ENCODE peak calls at places on chromosomes 11 and 22, in five cellular contexts. S, K, B, C and M are unnamed samples.

GRCh38 chr11:61041755-61042518 is 60.4 kb upstream of the CD5 start:
- DNase-seq in S (peak; percentile 93), K (no peak), B (peak; percentile 92), C (peak; percentile 29), M (peak; percentile 63)

GRCh38 chr11:32886180-32886579 is 6.4 kb upstream of the QSER1 start:
- DNase-seq in S (no peak), K (no peak), B (no peak), C (no peak), M (no peak)

GRCh38 chr22:39144101-39144815 is 8.2 kb downstream of the CBX7 start:
- DNase-seq in S (peak; percentile 90), K (no peak), B (peak; percentile 71), C (no peak), M (peak; percentile 69)

GRCh38 chr11:14132312-14132711 is 169.8 kb downstream of the SPON1 start:
- DNase-seq in S (no peak), K (no peak), B (no peak), C (no peak), M (no peak)

GRCh38 chr22:41565403-41566054 is 4.7 kb downstream of the CSDC2 start:
- DNase-seq in S (no peak), K (peak; percentile 34), B (no peak), C (peak; percentile 83), M (no peak)

GRCh38 chr11:114162719-114163123 is 103.2 kb downstream of the ZBTB16 start:
- DNase-seq in S (no peak), K (peak; percentile 85), B (no peak), C (peak; percentile 98), M (no peak)

GRCh38 chr11:67345949-67346819 is 7.2 kb downstream of the POLD4 start:
- DNase-seq in S (no peak), K (no peak), B (peak; percentile 43), C (no peak), M (no peak)

GRCh38 chr11:6618117-6619020 is 853 bp downstream of the TPP1 start:
- DNase-seq in S (peak; percentile 86), K (no peak), B (peak; percentile 36), C (peak; percentile 89), M (peak; percentile 60)

GRCh38 chr22:42269407-42270177 is 861 bp downstream of the TCF20 start:
- DNase-seq in S (peak; percentile 94), K (no peak), B (peak; percentile 72), C (peak; percentile 29), M (peak; percentile 68)

GRCh38 chr11:134471341-134472187 is 59.5 kb upstream of the B3GAT1 start:
- DNase-seq in S (no peak), K (no peak), B (no peak), C (no peak), M (no peak)

GRCh38 chr22:41780714-41781507 is 19.6 kb upstream of the CCDC134 start:
- DNase-seq in S (peak; percentile 97), K (peak; percentile 56), B (peak; percentile 94), C (peak; percentile 32), M (peak; percentile 77)

GRCh38 chr11:116207349-116207748 is 565.4 kb downstream of the BUD13 start:
- DNase-seq in S (no peak), K (no peak), B (no peak), C (no peak), M (no peak)

GRCh38 chr11:9951714-9952275 is 287.9 kb downstream of the SWAP70 start:
- DNase-seq in S (no peak), K (peak; percentile 21), B (no peak), C (peak; percentile 27), M (no peak)

GRCh38 chr11:60761436-60762190 is 4.9 kb downstream of the MS4A15 start:
- DNase-seq in S (no peak), K (no peak), B (no peak), C (no peak), M (no peak)

GRCh38 chr11:7869467-7869866 is 61.6 kb downstream of the OR10A6 start:
- DNase-seq in S (no peak), K (no peak), B (no peak), C (no peak), M (no peak)

GRCh38 chr11:58926695-58927094 is 12.6 kb upstream of the GLYATL1 start:
- DNase-seq in S (no peak), K (no peak), B (no peak), C (no peak), M (no peak)

GRCh38 chr11:103652013-103652412 is 384.4 kb upstream of the DDI1 start:
- DNase-seq in S (no peak), K (no peak), B (no peak), C (no peak), M (no peak)

GRCh38 chr22:46070215-46070721 is 80.1 kb upstream of the PPARA start:
- DNase-seq in S (peak; percentile 92), K (peak; percentile 92), B (no peak), C (peak; percentile 78), M (no peak)

GRCh38 chr11:113675003-113675471 is 31.1 kb downstream of the TMPRSS5 start:
- DNase-seq in S (no peak), K (no peak), B (no peak), C (no peak), M (no peak)

GRCh38 chr11:63839508-63840355 is 822 bp downstream of the MARK2 start:
- DNase-seq in S (peak; percentile 89), K (peak; percentile 25), B (no peak), C (peak; percentile 42), M (peak; percentile 17)

GRCh38 chr11:63840356-63841060 is 1.6 kb downstream of the MARK2 start:
- DNase-seq in S (no peak), K (no peak), B (peak; percentile 30), C (no peak), M (no peak)

GRCh38 chr11:63838682-63839507 is at the start of gene MARK2:
- DNase-seq in S (peak; percentile 99), K (peak; percentile 98), B (peak; percentile 99), C (peak; percentile 98), M (peak; percentile 100)

GRCh38 chr11:63843042-63843441 is 4.1 kb downstream of the MARK2 start:
- DNase-seq in S (no peak), K (no peak), B (no peak), C (no peak), M (no peak)

GRCh38 chr11:63841554-63841953 is 2.6 kb downstream of the MARK2 start:
- DNase-seq in S (no peak), K (no peak), B (peak; percentile 25), C (no peak), M (no peak)
- H3K4me1 ChIP-seq in S (peaks cover 66% of the 10 kb centered on the region), K (peaks cover 53% of the 10 kb centered on the region), B (peaks cover 51% of the 10 kb centered on the region), C (peaks cover 12% of the 10 kb centered on the region), M (peaks cover 58% of the 10 kb centered on the region)

GRCh38 chr11:72242141-72242540 is 1.8 kb downstream of the PHOX2A start:
- DNase-seq in S (no peak), K (no peak), B (no peak), C (no peak), M (no peak)

GRCh38 chr11:72243173-72243566 is 806 bp downstream of the PHOX2A start:
- DNase-seq in S (no peak), K (no peak), B (no peak), C (no peak), M (no peak)

GRCh38 chr11:72243567-72244316 is at the start of gene PHOX2A:
- DNase-seq in S (no peak), K (no peak), B (no peak), C (no peak), M (no peak)

GRCh38 chr11:72245232-72245816 is 1.3 kb upstream of the PHOX2A start:
- DNase-seq in S (no peak), K (no peak), B (no peak), C (no peak), M (no peak)

GRCh38 chr11:72244317-72245231 is 598 bp upstream of the PHOX2A start:
- DNase-seq in S (no peak), K (no peak), B (no peak), C (no peak), M (no peak)
- H3K4me3 ChIP-seq in S (peak overlapping the region; percentile 4), K (peak overlapping the region; percentile 38), B (no peak overlapping the region), C (no peak overlapping the region), M (no peak overlapping the region)

DNA sequence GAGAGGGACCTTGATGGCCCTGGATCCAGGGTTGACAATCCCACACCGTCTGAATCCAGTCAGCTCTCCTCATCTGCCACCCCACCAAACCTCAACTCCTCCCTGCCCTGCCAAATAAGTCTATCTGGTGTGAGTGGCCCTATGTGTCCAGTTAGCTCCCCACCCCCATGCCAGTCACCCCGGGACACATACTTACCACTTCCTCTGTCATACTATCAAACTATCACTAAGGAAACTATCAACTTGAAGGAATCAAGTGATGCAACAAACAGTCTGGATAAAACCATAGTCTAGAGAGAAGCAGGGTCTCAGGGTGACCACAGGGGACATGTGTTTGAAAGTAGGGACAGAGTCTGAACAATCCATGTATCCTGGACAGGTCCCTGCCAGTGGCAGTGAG is 13.2 kb upstream of the CSF2RB start:
- DNase-seq in S (no peak), K (no peak), B (no peak), C (no peak), M (no peak)
- H3K27ac ChIP-seq in S (no peak overlapping the region), K (no peak overlapping the region), B (no peak overlapping the region), C (no peak overlapping the region), M (no peak overlapping the region)

GRCh38 chr11:68497761-68498160 is 37.2 kb downstream of the PPP6R3 start:
- DNase-seq in S (no peak), K (no peak), B (no peak), C (no peak), M (no peak)
- H3K4me1 ChIP-seq in S (peaks cover 65% of the 10 kb centered on the region), K (peaks cover 84% of the 10 kb centered on the region), B (peaks cover 62% of the 10 kb centered on the region), C (peaks cover 3% of the 10 kb centered on the region), M (peaks cover 55% of the 10 kb centered on the region)

DNA sequence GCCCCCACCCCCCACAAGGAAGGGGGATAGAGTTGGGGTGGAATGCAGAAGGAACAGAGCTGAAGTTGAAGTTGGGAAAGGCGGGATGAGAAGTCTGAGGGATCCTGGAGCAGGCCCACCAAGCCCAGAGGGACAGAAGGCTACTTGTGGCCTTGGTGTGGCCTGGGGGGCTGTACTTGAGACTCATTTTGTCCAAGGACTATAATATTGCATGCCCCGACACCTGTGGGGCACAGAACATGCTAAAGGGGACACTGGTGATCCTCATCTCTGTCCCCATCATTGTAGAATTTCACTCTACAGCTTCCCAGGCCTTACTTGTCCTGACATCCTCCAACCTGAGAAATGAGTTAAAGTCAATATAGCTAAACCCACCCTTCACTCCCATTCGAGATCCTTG is 1.3 kb downstream of the ESAM start:
- DNase-seq in S (no peak), K (no peak), B (no peak), C (no peak), M (no peak)
- H3K4me3 ChIP-seq in S (peak overlapping the region; percentile 21), K (peak overlapping the region; percentile 74), B (no peak overlapping the region), C (peak overlapping the region; percentile 54), M (no peak overlapping the region)

GRCh38 chr11:47358731-47359051 is 6.2 kb upstream of the MYBPC3 start:
- DNase-seq in S (peak; percentile 61), K (no peak), B (no peak), C (no peak), M (no peak)

GRCh38 chr11:47359586-47359985 is 7.1 kb upstream of the MYBPC3 start:
- DNase-seq in S (peak; percentile 85), K (no peak), B (no peak), C (no peak), M (no peak)

GRCh38 chr11:47359162-47359561 is 6.7 kb upstream of the MYBPC3 start:
- DNase-seq in S (peak; percentile 64), K (no peak), B (no peak), C (no peak), M (no peak)

GRCh38 chr11:47356998-47357329 is 4.5 kb upstream of the MYBPC3 start:
- DNase-seq in S (no peak), K (no peak), B (no peak), C (no peak), M (no peak)

GRCh38 chr11:47357985-47358730 is 5.7 kb upstream of the MYBPC3 start:
- DNase-seq in S (peak; percentile 52), K (no peak), B (no peak), C (no peak), M (no peak)
- H3K27ac ChIP-seq in S (no peak overlapping the region), K (no peak overlapping the region), B (no peak overlapping the region), C (no peak overlapping the region), M (no peak overlapping the region)

GRCh38 chr22:23072035-23072910 is 2.0 kb downstream of the GNAZ start:
- DNase-seq in S (peak; percentile 69), K (peak; percentile 4), B (no peak), C (peak; percentile 22), M (no peak)
- H3K4me1 ChIP-seq in S (peaks cover 16% of the 10 kb centered on the region), K (no peaks in the 10 kb centered on the region), B (peaks cover 15% of the 10 kb centered on the region), C (peaks cover 3% of the 10 kb centered on the region), M (peaks cover 11% of the 10 kb centered on the region)